ENCODE peak calls at places on chromosomes 7 and 10, in eight cellular contexts. T, H, A, D, E, J, S and Z are unnamed samples.
A peak's percentile ranks its signal among the peaks of the same experiment; 100 is the strongest.

GRCh38 chr7:102390697-102391484 is 5.3 kb upstream of the PRKRIP1 start:
- DNase-seq in J (peak; percentile 91), H (peak; percentile 76), A (peak; percentile 89), E (peak; percentile 59), T (peak; percentile 70), D (peak; percentile 63), S (peak; percentile 72), Z (peak; percentile 90)

GRCh38 chr10:32376027-32376426 is 29.1 kb upstream of the EPC1 start:
- DNase-seq in D (no peak), T (no peak), A (no peak), S (no peak), J (no peak), E (no peak), H (no peak), Z (no peak)

GRCh38 chr10:121167534-121168243 is 316.5 kb downstream of the WDR11 start:
- DNase-seq in D (no peak), T (no peak), A (peak; percentile 34), E (no peak), H (no peak), S (no peak), J (no peak), Z (peak; percentile 21)

GRCh38 chr10:11205026-11205772 is 187.5 kb downstream of the CELF2 start:
- DNase-seq in E (no peak), S (no peak), T (no peak), J (no peak), A (no peak), H (no peak), D (no peak), Z (no peak)

GRCh38 chr10:112738586-112739218 is 211.3 kb upstream of the TCF7L2 start:
- DNase-seq in E (no peak), J (no peak), H (no peak), D (no peak), S (peak; percentile 29), A (no peak), T (no peak), Z (no peak)

GRCh38 chr10:86113044-86113443 is 253.6 kb downstream of the GRID1 start:
- DNase-seq in J (no peak), H (no peak), S (no peak), D (no peak), T (no peak), E (no peak), A (no peak), Z (no peak)

GRCh38 chr10:113644185-113645120 is 19.4 kb downstream of the NRAP start:
- DNase-seq in H (no peak), J (no peak), A (peak; percentile 63), T (no peak), E (no peak), S (peak; percentile 62), D (no peak), Z (peak; percentile 36)

GRCh38 chr10:129642427-129642826 is 175.4 kb downstream of the MGMT start:
- DNase-seq in S (no peak), J (no peak), D (no peak), A (no peak), E (no peak), T (no peak), H (no peak), Z (no peak)

GRCh38 chr7:107075863-107076574 is 31.5 kb downstream of the PRKAR2B start:
- DNase-seq in D (no peak), A (no peak), H (no peak), J (no peak), S (no peak), T (no peak), E (no peak), Z (no peak)

GRCh38 chr10:11263039-11263345 is 245.3 kb downstream of the CELF2 start:
- DNase-seq in T (no peak), J (no peak), H (no peak), E (no peak), D (no peak), A (no peak), S (no peak), Z (no peak)

GRCh38 chr7:131110294-131111080 is 217.2 kb upstream of the MKLN1 start:
- DNase-seq in T (no peak), D (peak; percentile 56), E (no peak), A (peak; percentile 32), S (peak; percentile 43), H (no peak), J (peak; percentile 69), Z (peak; percentile 21)

GRCh38 chr7:1151156-1151555 is 8.8 kb downstream of the ZFAND2A start:
- DNase-seq in S (no peak), H (no peak), D (no peak), T (no peak), A (no peak), E (no peak), J (no peak), Z (no peak)

GRCh38 chr10:64535131-64535867 is 1014.1 kb downstream of the REEP3 start:
- DNase-seq in A (no peak), J (peak; percentile 39), S (no peak), D (no peak), T (no peak), E (no peak), H (no peak), Z (no peak)

GRCh38 chr10:80540136-80540535 is 2.4 kb downstream of the SH2D4B start:
- DNase-seq in S (no peak), T (no peak), E (no peak), A (no peak), J (no peak), D (no peak), H (no peak), Z (no peak)
- TF ChIP-seq CTCF in S (no peak), T (no peak), E (no peak), A (no peak), J (no peak), D (no peak), H (no peak), Z (no peak)

GRCh38 chr7:30596043-30596641 is 1.5 kb downstream of the GARS1 start:
- DNase-seq in H (no peak), D (no peak), J (peak; percentile 43), T (no peak), A (peak; percentile 51), S (peak; percentile 41), E (peak; percentile 19), Z (no peak)
- TF ChIP-seq CTCF in H (no peak), D (no peak), J (no peak), T (no peak), A (no peak), S (no peak), E (no peak), Z (no peak)

GRCh38 chr7:55549457-55549856 is 22.8 kb downstream of the VOPP1 start:
- DNase-seq in D (no peak), H (no peak), E (no peak), T (no peak), S (no peak), J (no peak), A (no peak), Z (peak; percentile 69)

GRCh38 chr7:55548295-55548731 is 24.0 kb downstream of the VOPP1 start:
- DNase-seq in H (no peak), E (peak; percentile 52), J (no peak), S (no peak), D (no peak), T (no peak), A (no peak), Z (no peak)

GRCh38 chr7:55550838-55551537 is 21.3 kb downstream of the VOPP1 start:
- DNase-seq in A (no peak), E (no peak), D (no peak), S (no peak), H (no peak), J (no peak), T (no peak), Z (no peak)

GRCh38 chr7:55552320-55553086 is 19.8 kb downstream of the VOPP1 start:
- DNase-seq in A (peak; percentile 68), T (no peak), D (peak; percentile 45), E (no peak), H (no peak), J (no peak), S (peak; percentile 94), Z (peak; percentile 70)

DNA sequence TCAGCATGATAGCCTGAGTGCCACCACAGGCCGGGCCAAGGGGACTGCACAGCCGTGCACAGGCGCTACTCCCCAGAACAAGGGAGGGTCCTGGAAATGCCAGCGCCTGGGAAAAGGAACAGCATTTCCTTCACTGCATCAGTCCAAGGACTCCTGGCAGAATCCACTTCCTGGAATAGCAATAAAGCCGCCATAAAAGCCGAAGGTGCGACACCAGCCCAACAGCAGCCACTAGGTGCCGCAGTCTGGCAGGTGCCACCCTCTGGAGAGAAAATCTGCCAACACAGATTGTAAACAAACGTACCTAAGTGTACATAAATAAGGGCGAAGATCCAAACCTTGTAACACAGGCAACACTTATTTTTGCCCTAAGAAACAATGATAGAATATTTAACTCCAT is 22.3 kb downstream of the VOPP1 start:
- DNase-seq in S (no peak), E (no peak), J (no peak), A (peak; percentile 89), T (no peak), D (no peak), H (no peak), Z (peak; percentile 90)
- TF ChIP-seq CTCF in S (no peak), E (no peak), J (peak; percentile 54), A (peak; percentile 73), T (no peak), D (no peak), H (no peak), Z (peak; percentile 53)

GRCh38 chr7:49245062-49245461 is 320.7 kb downstream of the CDC14C start:
- DNase-seq in S (no peak), J (peak; percentile 69), T (no peak), E (no peak), A (no peak), H (no peak), D (no peak), Z (no peak)

GRCh38 chr7:49247759-49248158 is 323.4 kb downstream of the CDC14C start:
- DNase-seq in J (peak; percentile 22), T (no peak), H (no peak), D (no peak), E (no peak), S (no peak), A (no peak), Z (no peak)

GRCh38 chr7:49244543-49244942 is 320.2 kb downstream of the CDC14C start:
- DNase-seq in J (peak; percentile 87), D (no peak), H (no peak), E (no peak), S (no peak), A (no peak), T (no peak), Z (no peak)

GRCh38 chr7:49243521-49243920 is 319.2 kb downstream of the CDC14C start:
- DNase-seq in E (no peak), S (no peak), H (no peak), A (no peak), D (no peak), J (peak; percentile 61), T (no peak), Z (no peak)
- TF ChIP-seq CTCF in E (no peak), S (no peak), H (peak; percentile 24), A (no peak), D (no peak), J (peak; percentile 85), T (no peak), Z (no peak)